ENCODE peak calls at places on chromosomes 16 and 17, in six cellular contexts. H, P, C, Q, F and A are unnamed samples.

GRCh38 chr16:75385507-75386152 is 47.7 kb downstream of the CFDP1 start:
- DNase-seq in H (no peak), P (no peak), C (peak; percentile 79), Q (no peak), F (peak; percentile 36), A (no peak)

GRCh38 chr17:81487487-81488275 is 24.9 kb downstream of the ACTG1 start:
- DNase-seq in H (peak; percentile 85), P (peak; percentile 68), C (peak; percentile 78), Q (peak; percentile 57), F (no peak), A (peak; percentile 80)

GRCh38 chr17:75124041-75124818 is 7.3 kb downstream of the NT5C start:
- DNase-seq in H (peak; percentile 52), P (peak; percentile 34), C (no peak), Q (peak; percentile 52), F (peak; percentile 49), A (no peak)

GRCh38 chr17:29093090-29093871 is 50.3 kb downstream of the PIPOX start:
- DNase-seq in H (no peak), P (no peak), C (no peak), Q (no peak), F (no peak), A (no peak)

GRCh38 chr17:17205368-17206148 is 575 bp downstream of the PLD6 start:
- DNase-seq in H (peak; percentile 55), P (peak; percentile 62), C (peak; percentile 40), Q (peak; percentile 27), F (no peak), A (peak; percentile 76)

GRCh38 chr17:29733151-29733550 is 110.4 kb upstream of the CORO6 start:
- DNase-seq in H (no peak), P (no peak), C (no peak), Q (no peak), F (no peak), A (no peak)

GRCh38 chr16:23924138-23924537 is 88.4 kb downstream of the PRKCB start:
- DNase-seq in H (no peak), P (no peak), C (no peak), Q (no peak), F (no peak), A (no peak)

GRCh38 chr16:89574681-89575246 is 794 bp upstream of the CPNE7 start:
- DNase-seq in H (peak; percentile 32), P (no peak), C (peak; percentile 92), Q (no peak), F (no peak), A (no peak)

GRCh38 chr17:9009096-9009495 is 12.2 kb upstream of the NTN1 start:
- DNase-seq in H (no peak), P (no peak), C (no peak), Q (no peak), F (no peak), A (no peak)

GRCh38 chr16:85613609-85614337 is 651 bp downstream of the GSE1 start:
- DNase-seq in H (peak; percentile 76), P (peak; percentile 42), C (peak; percentile 80), Q (no peak), F (no peak), A (peak; percentile 83)

GRCh38 chr17:83189673-83190385 is 110.4 kb downstream of the METRNL start:
- DNase-seq in H (peak; percentile 43), P (peak; percentile 2), C (no peak), Q (no peak), F (peak; percentile 77), A (peak; percentile 92)

GRCh38 chr17:42246515-42246914 is 29.7 kb downstream of the STAT5B start:
- DNase-seq in H (no peak), P (no peak), C (no peak), Q (no peak), F (peak; percentile 53), A (no peak)

GRCh38 chr16:85384831-85385462 is 228.2 kb upstream of the GSE1 start:
- DNase-seq in H (peak; percentile 6), P (peak; percentile 88), C (peak; percentile 36), Q (no peak), F (no peak), A (peak; percentile 0)

GRCh38 chr16:2437032-2437790 is 8.0 kb downstream of the CCNF start:
- DNase-seq in H (no peak), P (no peak), C (no peak), Q (no peak), F (no peak), A (no peak)

GRCh38 chr17:74393323-74393942 is 26.1 kb downstream of the GPR142 start:
- DNase-seq in H (no peak), P (no peak), C (no peak), Q (no peak), F (no peak), A (no peak)

GRCh38 chr16:87361916-87362619 is 21.5 kb downstream of the FBXO31 start:
- DNase-seq in H (no peak), P (no peak), C (no peak), Q (no peak), F (peak; percentile 38), A (no peak)
- H3K36me3 ChIP-seq in H (peaks cover 45% of the 10 kb centered on the region), P (peaks cover 11% of the 10 kb centered on the region), C (no peaks in the 10 kb centered on the region), Q (peaks cover 37% of the 10 kb centered on the region), F (peaks cover 29% of the 10 kb centered on the region), A (peaks cover 20% of the 10 kb centered on the region)

GRCh38 chr17:49216482-49216881 is 6.0 kb downstream of the ABI3 start:
- DNase-seq in H (no peak), P (no peak), C (no peak), Q (no peak), F (no peak), A (no peak)

GRCh38 chr17:49213803-49214202 is 3.3 kb downstream of the ABI3 start:
- DNase-seq in H (no peak), P (no peak), C (no peak), Q (no peak), F (no peak), A (no peak)

GRCh38 chr17:49210158-49211029 is at the start of the genes ABI3 and GNGT2:
- DNase-seq in H (peak; percentile 36), P (no peak), C (peak; percentile 59), Q (peak; percentile 44), F (peak; percentile 26), A (no peak)

GRCh38 chr17:49214665-49215360 is 4.3 kb downstream of the ABI3 start:
- DNase-seq in H (no peak), P (no peak), C (no peak), Q (no peak), F (no peak), A (peak; percentile 75)

GRCh38 chr17:49213399-49213798 is 2.9 kb downstream of the ABI3 start:
- DNase-seq in H (no peak), P (no peak), C (no peak), Q (no peak), F (no peak), A (no peak)
- H3K27ac ChIP-seq in H (peak overlapping the region; percentile 90), P (no peak overlapping the region), C (no peak overlapping the region), Q (no peak overlapping the region), F (no peak overlapping the region), A (no peak overlapping the region)

DNA sequence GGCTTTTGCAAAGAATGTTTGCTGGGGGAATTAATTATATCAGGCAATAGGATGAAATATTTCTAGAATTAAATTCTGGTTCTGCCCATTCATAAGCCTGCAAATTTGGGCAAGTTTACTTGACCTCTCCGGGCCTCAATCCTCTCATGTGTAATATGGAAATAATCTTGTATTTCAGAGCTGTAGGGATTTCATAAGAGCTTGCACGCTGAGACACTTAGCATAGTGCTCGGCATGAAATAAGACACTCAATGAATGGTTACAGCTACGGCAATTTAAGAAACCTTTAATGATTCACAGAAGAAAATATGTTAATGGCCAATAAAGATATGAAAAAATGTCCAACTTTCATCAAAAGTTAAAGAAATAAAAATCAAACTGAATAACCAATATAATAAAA is 40.6 kb upstream of the PITPNM3 start:
- DNase-seq in H (no peak), P (no peak), C (no peak), Q (no peak), F (no peak), A (no peak)
- H3K36me3 ChIP-seq in H (peaks cover 83% of the 10 kb centered on the region), P (no peaks in the 10 kb centered on the region), C (peaks cover 28% of the 10 kb centered on the region), Q (peaks cover 48% of the 10 kb centered on the region), F (peaks cover 37% of the 10 kb centered on the region), A (peaks cover 28% of the 10 kb centered on the region)

GRCh38 chr17:77105706-77106105 is 35.1 kb upstream of the SEC14L1 start:
- DNase-seq in H (no peak), P (no peak), C (no peak), Q (no peak), F (no peak), A (no peak)

GRCh38 chr17:77109159-77110005 is 31.4 kb upstream of the SEC14L1 start:
- DNase-seq in H (no peak), P (no peak), C (no peak), Q (no peak), F (no peak), A (no peak)

GRCh38 chr17:77106874-77107358 is 33.9 kb upstream of the SEC14L1 start:
- DNase-seq in H (no peak), P (no peak), C (peak; percentile 48), Q (no peak), F (no peak), A (no peak)

GRCh38 chr17:77110006-77110374 is 30.8 kb upstream of the SEC14L1 start:
- DNase-seq in H (no peak), P (peak; percentile 67), C (peak; percentile 62), Q (no peak), F (peak; percentile 39), A (peak; percentile 34)

DNA sequence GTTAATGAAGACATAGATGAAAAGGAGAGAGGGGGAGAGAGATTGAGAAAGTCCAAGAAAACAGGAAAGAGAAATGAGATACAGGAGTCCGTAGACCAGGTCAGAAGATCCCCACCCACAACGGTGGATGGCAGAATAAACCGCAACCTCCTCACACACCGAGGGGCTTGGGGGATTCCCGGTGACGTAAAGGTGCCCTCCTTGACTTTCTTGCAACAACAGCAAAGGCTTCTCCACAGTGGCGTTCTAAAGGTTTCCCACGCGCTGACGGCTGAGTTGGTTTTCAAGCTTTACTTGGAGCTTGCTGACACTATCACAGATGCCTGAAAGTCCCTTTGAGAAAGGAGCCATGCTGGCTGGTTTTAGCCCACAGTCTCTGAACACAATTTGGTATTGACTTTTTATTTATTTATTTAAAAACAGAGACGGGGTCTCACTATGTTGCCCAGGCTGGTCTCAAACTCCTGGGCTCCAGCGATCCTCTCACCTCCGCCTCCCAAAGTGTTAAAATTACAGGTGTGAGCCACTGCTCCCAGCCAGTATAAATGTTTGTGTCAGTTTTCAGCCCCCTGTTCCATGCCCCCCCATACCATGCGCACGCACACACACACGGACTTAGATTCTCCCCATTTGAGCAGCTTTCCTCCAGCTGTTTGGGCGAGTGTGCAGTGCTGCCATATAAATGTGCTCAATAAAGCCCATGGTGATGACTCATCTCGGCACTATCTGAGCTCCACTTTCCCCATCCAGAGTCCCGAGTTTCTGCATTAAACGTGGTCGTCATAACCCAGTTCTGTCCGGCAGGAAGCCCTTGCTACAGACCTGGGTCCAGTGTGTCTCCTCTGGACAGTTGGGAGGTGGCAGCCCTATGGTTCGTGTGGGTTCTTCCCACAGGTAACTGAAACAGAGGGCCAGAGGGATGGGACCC is 33.0 kb upstream of the SEC14L1 start:
- DNase-seq in H (no peak), P (no peak), C (no peak), Q (peak; percentile 21), F (peak; percentile 43), A (peak; percentile 46)
- H3K27ac ChIP-seq in H (peak overlapping the region; percentile 92), P (peak overlapping the region; percentile 39), C (no peak overlapping the region), Q (peak overlapping the region; percentile 11), F (no peak overlapping the region), A (peak overlapping the region; percentile 34)